ENCODE peak calls at places on chromosomes 12 and 14, in eight cellular contexts. Z, O, G, U, S, L, J and P are unnamed samples.

GRCh38 chr12:22282283-22282682 is 52.2 kb downstream of the ST8SIA1 start:
- DNase-seq in Z (no peak), L (no peak), G (peak; percentile 86), J (no peak), U (no peak), O (no peak), S (no peak), P (no peak)

GRCh38 chr14:78763746-78764145 is 593.6 kb downstream of the NRXN3 start:
- DNase-seq in Z (no peak), O (no peak), G (no peak), L (no peak), S (no peak), U (no peak), J (no peak), P (no peak)

GRCh38 chr12:68784015-68784414 is 24.0 kb upstream of the MDM2 start:
- DNase-seq in U (no peak), J (no peak), S (no peak), L (no peak), G (no peak), O (no peak), Z (no peak), P (no peak)

GRCh38 chr12:98741229-98741614 is 96.1 kb downstream of the APAF1 start:
- DNase-seq in J (no peak), G (peak; percentile 44), L (no peak), S (no peak), Z (no peak), O (no peak), U (no peak), P (no peak)

GRCh38 chr12:129190827-129191226 is 337.5 kb downstream of the GLT1D1 start:
- DNase-seq in U (no peak), G (no peak), J (no peak), S (no peak), O (no peak), L (no peak), Z (no peak), P (no peak)

GRCh38 chr14:49853158-49853477 is 530 bp upstream of the NEMF start:
- DNase-seq in Z (no peak), S (no peak), J (no peak), U (no peak), L (no peak), G (no peak), O (no peak), P (no peak)

GRCh38 chr12:93221841-93222240 is 155.9 kb upstream of the NUDT4 start:
- DNase-seq in J (no peak), O (no peak), U (no peak), S (no peak), Z (no peak), L (no peak), G (no peak), P (no peak)

GRCh38 chr14:87522575-87522974 is 470.4 kb downstream of the GALC start:
- DNase-seq in O (no peak), Z (no peak), U (no peak), J (no peak), L (peak; percentile 48), S (no peak), G (no peak), P (no peak)

GRCh38 chr14:103442288-103442687 is 57.1 kb downstream of the MARK3 start:
- DNase-seq in G (peak; percentile 78), O (no peak), Z (no peak), S (no peak), L (no peak), U (no peak), J (no peak), P (no peak)

GRCh38 chr12:101854747-101855146 is 22.6 kb upstream of the DRAM1 start:
- DNase-seq in L (no peak), O (no peak), U (no peak), S (no peak), Z (no peak), J (no peak), G (no peak), P (no peak)

GRCh38 chr12:17976202-17976601 is 113.8 kb downstream of the RERGL start:
- DNase-seq in O (no peak), L (no peak), G (no peak), S (no peak), U (no peak), J (no peak), Z (no peak), P (no peak)

GRCh38 chr12:106135781-106136180 is 3.0 kb downstream of the NUAK1 start:
- DNase-seq in G (peak; percentile 55), J (no peak), Z (no peak), U (no peak), O (no peak), S (no peak), L (no peak), P (no peak)

GRCh38 chr12:49344486-49345047 is 2.1 kb upstream of the DNAJC22 start:
- DNase-seq in G (no peak), O (no peak), S (no peak), L (no peak), U (no peak), J (no peak), Z (no peak), P (no peak)
- H3K27me3 ChIP-seq in G (peaks cover 70% of the 10 kb centered on the region), O (peaks cover 37% of the 10 kb centered on the region), S (peaks cover 22% of the 10 kb centered on the region), L (no peaks in the 10 kb centered on the region), U (peaks cover 25% of the 10 kb centered on the region), J (peaks cover 58% of the 10 kb centered on the region), Z (peaks cover 82% of the 10 kb centered on the region), P (peaks cover 54% of the 10 kb centered on the region)

GRCh38 chr12:81626406-81626805 is 132.7 kb downstream of the PPFIA2 start:
- DNase-seq in S (no peak), U (no peak), L (no peak), Z (no peak), J (no peak), G (no peak), O (no peak), P (no peak)

DNA sequence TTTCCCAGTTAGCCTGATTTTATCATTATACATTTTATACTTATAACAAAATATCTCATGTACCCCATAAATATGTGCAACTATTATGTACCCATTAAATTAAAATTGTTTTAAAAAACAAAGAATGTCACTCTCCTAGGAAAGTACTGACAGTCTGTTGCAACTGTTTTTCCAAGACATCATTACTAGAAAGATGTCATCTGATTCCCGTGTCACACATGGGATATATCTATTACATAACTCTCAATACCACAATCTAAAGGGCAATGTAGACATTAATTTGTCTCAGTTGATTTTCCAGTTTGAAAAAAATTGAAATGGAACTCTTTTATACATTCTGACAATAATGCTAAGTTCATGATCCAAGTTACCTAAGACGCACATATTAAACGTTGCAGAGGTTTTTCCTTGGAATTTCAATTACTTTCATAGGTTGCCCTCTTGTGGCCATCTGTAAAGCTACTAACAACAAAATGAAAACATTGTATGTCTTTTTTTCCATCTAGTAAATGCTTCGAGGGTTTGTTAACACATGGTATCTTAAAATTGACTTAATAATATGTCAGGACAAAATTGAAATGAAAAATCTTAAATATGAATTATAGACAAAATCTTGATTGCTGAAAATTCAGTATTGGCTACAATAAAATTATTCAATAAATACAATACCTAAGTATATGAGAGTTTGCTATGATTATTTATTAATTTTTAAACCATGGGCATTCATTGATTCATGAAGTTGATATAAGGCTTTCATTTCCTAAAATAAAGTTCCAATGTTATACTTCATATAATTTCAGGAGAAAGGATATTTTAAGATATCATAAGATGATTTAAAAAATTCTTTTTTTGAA is 131.6 kb downstream of the PPFIA2 start:
- DNase-seq in U (no peak), G (peak; percentile 36), Z (no peak), S (no peak), L (no peak), J (no peak), O (no peak), P (no peak)
- TF ChIP-seq CTCF in U (peak; percentile 54), G (peak; percentile 55), Z (peak; percentile 52), S (peak; percentile 11), L (peak; percentile 64), J (peak; percentile 39), O (no peak), P (peak; percentile 63)

GRCh38 chr12:53295891-53296219 is 513 bp downstream of the PFDN5 start:
- DNase-seq in S (no peak), L (no peak), U (no peak), O (no peak), Z (no peak), G (no peak), J (no peak), P (no peak)
- H3K36me3 ChIP-seq in S (no peaks in the 10 kb centered on the region), L (peaks cover 2% of the 10 kb centered on the region), U (peaks cover 10% of the 10 kb centered on the region), O (no peaks in the 10 kb centered on the region), Z (no peaks in the 10 kb centered on the region), G (peaks cover 3% of the 10 kb centered on the region), J (no peaks in the 10 kb centered on the region), P (no peaks in the 10 kb centered on the region)

DNA sequence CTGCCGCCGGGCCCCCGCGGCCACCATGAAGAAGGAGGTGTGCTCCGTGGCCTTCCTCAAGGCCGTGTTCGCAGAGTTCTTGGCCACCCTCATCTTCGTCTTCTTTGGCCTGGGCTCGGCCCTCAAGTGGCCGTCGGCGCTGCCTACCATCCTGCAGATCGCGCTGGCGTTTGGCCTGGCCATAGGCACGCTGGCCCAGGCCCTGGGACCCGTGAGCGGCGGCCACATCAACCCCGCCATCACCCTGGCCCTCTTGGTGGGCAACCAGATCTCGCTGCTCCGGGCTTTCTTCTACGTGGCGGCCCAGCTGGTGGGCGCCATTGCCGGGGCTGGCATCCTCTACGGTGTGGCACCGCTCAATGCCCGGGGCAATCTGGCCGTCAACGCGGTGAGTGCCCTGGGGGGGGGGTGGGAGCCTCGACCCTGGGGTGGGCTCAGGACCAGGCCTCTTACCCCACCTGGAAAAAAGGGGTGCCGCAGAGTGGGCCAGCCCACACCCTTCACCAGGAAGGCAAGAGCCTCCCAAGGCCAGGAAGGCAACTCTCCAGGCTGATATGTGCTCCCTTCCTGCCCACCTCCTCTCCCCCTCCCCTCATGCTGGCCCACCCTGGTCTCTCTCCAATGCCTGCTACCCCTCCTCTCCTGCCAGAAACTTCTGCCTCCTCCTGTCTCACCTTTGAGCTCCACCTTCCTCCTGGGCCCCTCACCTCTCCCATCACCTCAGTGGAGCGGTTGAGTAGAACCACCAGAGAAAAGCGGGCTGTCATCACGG is 507 bp downstream of the AQP5 start:
- DNase-seq in O (no peak), S (no peak), U (no peak), L (no peak), Z (no peak), G (no peak), J (no peak), P (no peak)
- H3K27me3 ChIP-seq in O (no peaks in the 10 kb centered on the region), S (peaks cover 4% of the 10 kb centered on the region), U (peaks cover 17% of the 10 kb centered on the region), L (no peaks in the 10 kb centered on the region), Z (peaks cover 77% of the 10 kb centered on the region), G (peaks cover 90% of the 10 kb centered on the region), J (peaks cover 17% of the 10 kb centered on the region), P (peaks cover 49% of the 10 kb centered on the region)

GRCh38 chr12:29427964-29428363 is 47.0 kb upstream of the ERGIC2 start:
- DNase-seq in L (no peak), S (no peak), G (no peak), Z (no peak), O (no peak), J (no peak), U (no peak), P (no peak)
- TF ChIP-seq CTCF in L (no peak), S (no peak), G (no peak), Z (peak; percentile 13), O (no peak), J (peak; percentile 20), U (peak; percentile 14), P (no peak)

DNA sequence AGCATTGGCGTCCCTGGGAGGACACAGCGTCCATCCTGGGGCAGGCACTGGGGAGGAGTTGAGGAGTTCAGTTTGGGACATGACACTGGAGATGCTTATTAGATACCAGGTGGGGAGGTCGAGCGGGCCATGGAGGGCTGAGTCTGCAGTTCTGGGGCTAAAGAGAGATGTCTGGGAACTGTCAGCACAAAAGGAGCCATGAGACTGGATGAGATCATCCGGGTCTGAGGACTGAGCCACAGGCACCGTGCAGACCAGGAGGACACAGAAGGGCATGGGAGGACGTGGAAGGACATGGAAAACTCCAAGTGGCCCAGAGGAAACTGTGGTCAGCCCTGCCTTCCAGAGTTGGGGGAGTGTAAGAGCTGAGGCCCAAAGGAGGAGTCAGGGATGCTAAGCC is 92.6 kb downstream of the LGMN start:
- DNase-seq in S (no peak), G (no peak), L (no peak), J (no peak), U (no peak), O (no peak), Z (no peak), P (no peak)
- H3K36me3 ChIP-seq in S (no peaks in the 10 kb centered on the region), G (peaks cover 43% of the 10 kb centered on the region), L (no peaks in the 10 kb centered on the region), J (no peaks in the 10 kb centered on the region), U (peaks cover 36% of the 10 kb centered on the region), O (no peaks in the 10 kb centered on the region), Z (no peaks in the 10 kb centered on the region), P (peaks cover 16% of the 10 kb centered on the region)